ENCODE peak calls at places on chromosomes 3 and 15, in five cellular contexts. One of them, this sample, is unnamed.

GRCh38 chr3:32817195-32817560 is 619 bp upstream of the TRIM71 start:
- DNase-seq in neural crest cell: peak
- DNase-seq in GM12878: no peak
- DNase-seq in activated CD4-positive, CD25-positive, alpha-beta regulatory T cell treated with anti-CD3 and anti-CD28 coated beads, Interleukin-2, amount 50 U/mL, for 72 hours: peak
- DNase-seq in HL-60: no peak
- DNase-seq in this sample: no peak

GRCh38 chr3:14225421-14225820 is 46.8 kb downstream of the LSM3 start:
- DNase-seq in neural crest cell: no peak
- DNase-seq in GM12878: no peak
- DNase-seq in activated CD4-positive, CD25-positive, alpha-beta regulatory T cell treated with anti-CD3 and anti-CD28 coated beads, Interleukin-2, amount 50 U/mL, for 72 hours: no peak
- DNase-seq in HL-60: peak
- DNase-seq in this sample: no peak

GRCh38 chr3:4323246-4324027 is 20.3 kb downstream of the SETMAR start:
- DNase-seq in neural crest cell: no peak
- DNase-seq in GM12878: no peak
- DNase-seq in activated CD4-positive, CD25-positive, alpha-beta regulatory T cell treated with anti-CD3 and anti-CD28 coated beads, Interleukin-2, amount 50 U/mL, for 72 hours: no peak
- DNase-seq in HL-60: no peak
- DNase-seq in this sample: no peak

GRCh38 chr3:11291808-11292207 is 19.6 kb downstream of the ATG7 start:
- DNase-seq in neural crest cell: no peak
- DNase-seq in GM12878: no peak
- DNase-seq in activated CD4-positive, CD25-positive, alpha-beta regulatory T cell treated with anti-CD3 and anti-CD28 coated beads, Interleukin-2, amount 50 U/mL, for 72 hours: no peak
- DNase-seq in HL-60: no peak
- DNase-seq in this sample: no peak

GRCh38 chr15:100457201-100457600 is 71.5 kb downstream of the CERS3 start:
- DNase-seq in neural crest cell: no peak
- DNase-seq in GM12878: no peak
- DNase-seq in activated CD4-positive, CD25-positive, alpha-beta regulatory T cell treated with anti-CD3 and anti-CD28 coated beads, Interleukin-2, amount 50 U/mL, for 72 hours: no peak
- DNase-seq in HL-60: no peak
- DNase-seq in this sample: no peak

GRCh38 chr15:84910928-84911623 is 26.6 kb downstream of the SLC28A1 start:
- DNase-seq in neural crest cell: no peak
- DNase-seq in GM12878: no peak
- DNase-seq in activated CD4-positive, CD25-positive, alpha-beta regulatory T cell treated with anti-CD3 and anti-CD28 coated beads, Interleukin-2, amount 50 U/mL, for 72 hours: no peak
- DNase-seq in HL-60: no peak
- DNase-seq in this sample: no peak

GRCh38 chr3:56055616-56056350 is 412.5 kb downstream of the ERC2 start:
- DNase-seq in neural crest cell: no peak
- DNase-seq in GM12878: no peak
- DNase-seq in activated CD4-positive, CD25-positive, alpha-beta regulatory T cell treated with anti-CD3 and anti-CD28 coated beads, Interleukin-2, amount 50 U/mL, for 72 hours: no peak
- DNase-seq in HL-60: no peak
- DNase-seq in this sample: no peak

GRCh38 chr3:27567251-27567650 is 83.1 kb upstream of the SLC4A7 start:
- DNase-seq in neural crest cell: no peak
- DNase-seq in GM12878: no peak
- DNase-seq in activated CD4-positive, CD25-positive, alpha-beta regulatory T cell treated with anti-CD3 and anti-CD28 coated beads, Interleukin-2, amount 50 U/mL, for 72 hours: no peak
- DNase-seq in HL-60: no peak
- DNase-seq in this sample: no peak

GRCh38 chr3:46926039-46926438 is 48.5 kb downstream of the PTH1R start:
- DNase-seq in neural crest cell: no peak
- DNase-seq in GM12878: no peak
- DNase-seq in activated CD4-positive, CD25-positive, alpha-beta regulatory T cell treated with anti-CD3 and anti-CD28 coated beads, Interleukin-2, amount 50 U/mL, for 72 hours: no peak
- DNase-seq in HL-60: no peak
- DNase-seq in this sample: no peak

GRCh38 chr3:167882057-167882667 is 146.6 kb downstream of the SERPINI1 start:
- DNase-seq in neural crest cell: no peak
- DNase-seq in GM12878: no peak
- DNase-seq in activated CD4-positive, CD25-positive, alpha-beta regulatory T cell treated with anti-CD3 and anti-CD28 coated beads, Interleukin-2, amount 50 U/mL, for 72 hours: no peak
- DNase-seq in HL-60: no peak
- DNase-seq in this sample: peak

GRCh38 chr15:75662823-75663519 is 15.3 kb downstream of the SNX33 start:
- DNase-seq in neural crest cell: no peak
- DNase-seq in GM12878: no peak
- DNase-seq in activated CD4-positive, CD25-positive, alpha-beta regulatory T cell treated with anti-CD3 and anti-CD28 coated beads, Interleukin-2, amount 50 U/mL, for 72 hours: no peak
- DNase-seq in HL-60: no peak
- DNase-seq in this sample: no peak

GRCh38 chr3:112738366-112738765 is 97.4 kb upstream of the CCDC80 start:
- DNase-seq in neural crest cell: no peak
- DNase-seq in GM12878: no peak
- DNase-seq in activated CD4-positive, CD25-positive, alpha-beta regulatory T cell treated with anti-CD3 and anti-CD28 coated beads, Interleukin-2, amount 50 U/mL, for 72 hours: no peak
- DNase-seq in HL-60: no peak
- DNase-seq in this sample: no peak

GRCh38 chr3:25589104-25589782 is 75.5 kb downstream of the TOP2B start:
- DNase-seq in neural crest cell: no peak
- DNase-seq in GM12878: no peak
- DNase-seq in activated CD4-positive, CD25-positive, alpha-beta regulatory T cell treated with anti-CD3 and anti-CD28 coated beads, Interleukin-2, amount 50 U/mL, for 72 hours: no peak
- DNase-seq in HL-60: no peak
- DNase-seq in this sample: no peak

GRCh38 chr3:184196536-184196935 is 10.5 kb downstream of the ABCF3 start:
- DNase-seq in neural crest cell: no peak
- DNase-seq in GM12878: no peak
- DNase-seq in activated CD4-positive, CD25-positive, alpha-beta regulatory T cell treated with anti-CD3 and anti-CD28 coated beads, Interleukin-2, amount 50 U/mL, for 72 hours: no peak
- DNase-seq in HL-60: no peak
- DNase-seq in this sample: no peak

GRCh38 chr3:159128628-159129027 is 326.8 kb downstream of the MFSD1 start:
- DNase-seq in neural crest cell: no peak
- DNase-seq in GM12878: no peak
- DNase-seq in activated CD4-positive, CD25-positive, alpha-beta regulatory T cell treated with anti-CD3 and anti-CD28 coated beads, Interleukin-2, amount 50 U/mL, for 72 hours: no peak
- DNase-seq in HL-60: no peak
- DNase-seq in this sample: no peak

GRCh38 chr15:89723031-89723430 is 28.0 kb downstream of the MESP1 start:
- DNase-seq in neural crest cell: no peak
- DNase-seq in GM12878: no peak
- DNase-seq in activated CD4-positive, CD25-positive, alpha-beta regulatory T cell treated with anti-CD3 and anti-CD28 coated beads, Interleukin-2, amount 50 U/mL, for 72 hours: no peak
- DNase-seq in HL-60: no peak
- DNase-seq in this sample: no peak

GRCh38 chr3:151075869-151076573 is 9.4 kb upstream of the MED12L start:
- DNase-seq in neural crest cell: no peak
- DNase-seq in GM12878: no peak
- DNase-seq in activated CD4-positive, CD25-positive, alpha-beta regulatory T cell treated with anti-CD3 and anti-CD28 coated beads, Interleukin-2, amount 50 U/mL, for 72 hours: no peak
- DNase-seq in HL-60: no peak
- DNase-seq in this sample: no peak

GRCh38 chr3:86416334-86416733 is 574.6 kb downstream of the VGLL3 start:
- DNase-seq in neural crest cell: no peak
- DNase-seq in GM12878: no peak
- DNase-seq in activated CD4-positive, CD25-positive, alpha-beta regulatory T cell treated with anti-CD3 and anti-CD28 coated beads, Interleukin-2, amount 50 U/mL, for 72 hours: no peak
- DNase-seq in HL-60: no peak
- DNase-seq in this sample: no peak

GRCh38 chr15:70729164-70729563 is 34.2 kb downstream of the UACA start:
- DNase-seq in neural crest cell: no peak
- DNase-seq in GM12878: no peak
- DNase-seq in activated CD4-positive, CD25-positive, alpha-beta regulatory T cell treated with anti-CD3 and anti-CD28 coated beads, Interleukin-2, amount 50 U/mL, for 72 hours: no peak
- DNase-seq in HL-60: no peak
- DNase-seq in this sample: no peak

GRCh38 chr15:82159922-82160321 is 102.6 kb downstream of the EFL1 start:
- DNase-seq in neural crest cell: no peak
- DNase-seq in GM12878: no peak
- DNase-seq in activated CD4-positive, CD25-positive, alpha-beta regulatory T cell treated with anti-CD3 and anti-CD28 coated beads, Interleukin-2, amount 50 U/mL, for 72 hours: no peak
- DNase-seq in HL-60: no peak
- DNase-seq in this sample: no peak

GRCh38 chr15:73867426-73867825 is 5.9 kb upstream of the TBC1D21 start:
- DNase-seq in neural crest cell: no peak
- DNase-seq in GM12878: no peak
- DNase-seq in activated CD4-positive, CD25-positive, alpha-beta regulatory T cell treated with anti-CD3 and anti-CD28 coated beads, Interleukin-2, amount 50 U/mL, for 72 hours: no peak
- DNase-seq in HL-60: no peak
- DNase-seq in this sample: no peak

GRCh38 chr3:109910772-109911171 is 573.4 kb upstream of the DPPA4 start:
- DNase-seq in neural crest cell: no peak
- DNase-seq in GM12878: no peak
- DNase-seq in activated CD4-positive, CD25-positive, alpha-beta regulatory T cell treated with anti-CD3 and anti-CD28 coated beads, Interleukin-2, amount 50 U/mL, for 72 hours: no peak
- DNase-seq in HL-60: no peak
- DNase-seq in this sample: no peak

GRCh38 chr3:183868804-183869203 is 15.9 kb downstream of the PARL start:
- DNase-seq in neural crest cell: no peak
- DNase-seq in GM12878: no peak
- DNase-seq in activated CD4-positive, CD25-positive, alpha-beta regulatory T cell treated with anti-CD3 and anti-CD28 coated beads, Interleukin-2, amount 50 U/mL, for 72 hours: no peak
- DNase-seq in HL-60: peak
- DNase-seq in this sample: peak

GRCh38 chr3:186506846-186507245 is 37.3 kb downstream of the CRYGS start:
- DNase-seq in neural crest cell: no peak
- DNase-seq in GM12878: no peak
- DNase-seq in activated CD4-positive, CD25-positive, alpha-beta regulatory T cell treated with anti-CD3 and anti-CD28 coated beads, Interleukin-2, amount 50 U/mL, for 72 hours: no peak
- DNase-seq in HL-60: no peak
- DNase-seq in this sample: no peak

GRCh38 chr3:126132751-126133511 is 47.5 kb downstream of the ALDH1L1 start:
- DNase-seq in neural crest cell: no peak
- DNase-seq in GM12878: no peak
- DNase-seq in activated CD4-positive, CD25-positive, alpha-beta regulatory T cell treated with anti-CD3 and anti-CD28 coated beads, Interleukin-2, amount 50 U/mL, for 72 hours: peak
- DNase-seq in HL-60: no peak
- DNase-seq in this sample: no peak

GRCh38 chr3:192915306-192915705 is 2.4 kb downstream of the MB21D2 start:
- DNase-seq in neural crest cell: no peak
- DNase-seq in GM12878: no peak
- DNase-seq in activated CD4-positive, CD25-positive, alpha-beta regulatory T cell treated with anti-CD3 and anti-CD28 coated beads, Interleukin-2, amount 50 U/mL, for 72 hours: no peak
- DNase-seq in HL-60: no peak
- DNase-seq in this sample: no peak

GRCh38 chr3:7487763-7488162 is 626.8 kb downstream of the GRM7 start:
- DNase-seq in neural crest cell: no peak
- DNase-seq in GM12878: no peak
- DNase-seq in activated CD4-positive, CD25-positive, alpha-beta regulatory T cell treated with anti-CD3 and anti-CD28 coated beads, Interleukin-2, amount 50 U/mL, for 72 hours: no peak
- DNase-seq in HL-60: no peak
- DNase-seq in this sample: no peak

GRCh38 chr3:141963301-141963700 is 86.9 kb downstream of the ATP1B3 start:
- DNase-seq in neural crest cell: no peak
- DNase-seq in GM12878: no peak
- DNase-seq in activated CD4-positive, CD25-positive, alpha-beta regulatory T cell treated with anti-CD3 and anti-CD28 coated beads, Interleukin-2, amount 50 U/mL, for 72 hours: no peak
- DNase-seq in HL-60: no peak
- DNase-seq in this sample: no peak

GRCh38 chr15:66505430-66505811 is 295 bp downstream of the ZWILCH start:
- DNase-seq in neural crest cell: no peak
- DNase-seq in GM12878: no peak
- DNase-seq in activated CD4-positive, CD25-positive, alpha-beta regulatory T cell treated with anti-CD3 and anti-CD28 coated beads, Interleukin-2, amount 50 U/mL, for 72 hours: no peak
- DNase-seq in HL-60: no peak
- DNase-seq in this sample: no peak

GRCh38 chr3:196872316-196872715 is 4.6 kb downstream of the SENP5 start:
- DNase-seq in neural crest cell: no peak
- DNase-seq in GM12878: no peak
- DNase-seq in activated CD4-positive, CD25-positive, alpha-beta regulatory T cell treated with anti-CD3 and anti-CD28 coated beads, Interleukin-2, amount 50 U/mL, for 72 hours: no peak
- DNase-seq in HL-60: no peak
- DNase-seq in this sample: no peak

GRCh38 chr3:187165144-187165543 is 25.8 kb upstream of the RPL39L start:
- DNase-seq in neural crest cell: peak
- DNase-seq in GM12878: no peak
- DNase-seq in activated CD4-positive, CD25-positive, alpha-beta regulatory T cell treated with anti-CD3 and anti-CD28 coated beads, Interleukin-2, amount 50 U/mL, for 72 hours: no peak
- DNase-seq in HL-60: peak
- DNase-seq in this sample: no peak

GRCh38 chr3:178551916-178552321 is 15.7 kb downstream of the KCNMB2 start:
- DNase-seq in neural crest cell: no peak
- DNase-seq in GM12878: no peak
- DNase-seq in activated CD4-positive, CD25-positive, alpha-beta regulatory T cell treated with anti-CD3 and anti-CD28 coated beads, Interleukin-2, amount 50 U/mL, for 72 hours: no peak
- DNase-seq in HL-60: peak
- DNase-seq in this sample: peak

This sample was measured in GF-D8.